ENCODE peak calls at places on chromosomes 13 and 19, in six cellular contexts. N is spleen, Q is tibial nerve, I is left lung, M is cardiac muscle cell, A is psoas muscle. T is an unnamed sample.
A peak's percentile ranks its signal among the peaks of the same experiment; 100 is the strongest.

GRCh38 chr13:49683489-49683888 is 7.8 kb downstream of the EBPL start:
- DNase-seq in M (no peak), A (no peak), I (no peak), N (no peak), Q (no peak), T (no peak)

GRCh38 chr13:110358381-110358780 is 51.3 kb downstream of the COL4A2 start:
- DNase-seq in A (no peak), N (no peak), M (no peak), Q (no peak), I (no peak), T (no peak)

GRCh38 chr19:15296353-15296752 is 36.0 kb downstream of the BRD4 start:
- DNase-seq in M (peak; percentile 91), I (no peak), N (peak; percentile 29), Q (no peak), A (no peak), T (no peak)

GRCh38 chr19:43444531-43445340 is 20.7 kb downstream of the LYPD3 start:
- DNase-seq in A (no peak), I (no peak), M (no peak), Q (no peak), N (peak; percentile 24), T (no peak)

GRCh38 chr19:16168465-16169081 is 4.8 kb downstream of the CIB3 start:
- DNase-seq in M (no peak), N (no peak), Q (no peak), A (no peak), I (no peak), T (no peak)

GRCh38 chr19:19226663-19227062 is 14.9 kb downstream of the NCAN start:
- DNase-seq in I (no peak), Q (no peak), A (no peak), M (no peak), N (no peak), T (no peak)

GRCh38 chr13:26221399-26221720 is 754 bp downstream of the RNF6 start:
- DNase-seq in N (no peak), I (no peak), Q (no peak), M (no peak), A (no peak), T (no peak)

GRCh38 chr13:21676611-21677021 is 5.7 kb downstream of the FGF9 start:
- DNase-seq in I (no peak), M (peak; percentile 62), N (no peak), Q (no peak), A (peak; percentile 24), T (no peak)

GRCh38 chr19:5141278-5141925 is 172.5 kb downstream of the KDM4B start:
- DNase-seq in I (no peak), Q (no peak), M (no peak), N (peak; percentile 69), A (peak; percentile 8), T (no peak)

GRCh38 chr19:35213678-35214632 is 14.6 kb downstream of the FAM187B start:
- DNase-seq in M (no peak), Q (peak; percentile 85), N (peak; percentile 90), A (peak; percentile 37), I (peak; percentile 81), T (no peak)

GRCh38 chr13:58704953-58705352 is 1073.4 kb downstream of the PCDH17 start:
- DNase-seq in M (no peak), N (no peak), A (no peak), Q (no peak), I (no peak), T (no peak)

GRCh38 chr13:33634526-33635111 is 183.3 kb upstream of the RFC3 start:
- DNase-seq in I (no peak), M (no peak), Q (no peak), A (no peak), N (no peak), T (peak; percentile 17)

GRCh38 chr19:16118489-16119033 is 6.9 kb downstream of the RAB8A start:
- DNase-seq in Q (no peak), I (peak; percentile 69), N (peak; percentile 90), M (no peak), A (no peak), T (no peak)

GRCh38 chr19:49801401-49801888 is 11.6 kb downstream of the FUZ start:
- DNase-seq in N (no peak), M (no peak), A (no peak), I (no peak), Q (no peak), T (no peak)

GRCh38 chr19:28633223-28634030 is 579.5 kb downstream of the UQCRFS1 start:
- DNase-seq in M (peak; percentile 44), Q (no peak), A (peak; percentile 41), I (peak; percentile 36), N (no peak), T (peak; percentile 63)

GRCh38 chr13:51858433-51859247 is 3.1 kb upstream of the CCDC70 start:
- DNase-seq in I (no peak), N (no peak), Q (no peak), M (no peak), A (no peak), T (no peak)

GRCh38 chr13:71661921-71662320 is 205.1 kb downstream of the DACH1 start:
- DNase-seq in N (no peak), I (no peak), A (no peak), Q (no peak), M (no peak), T (no peak)

GRCh38 chr13:78265098-78265497 is 338.3 kb downstream of the POU4F1 start:
- DNase-seq in A (no peak), I (no peak), N (no peak), M (no peak), Q (no peak), T (no peak)

GRCh38 chr19:18029617-18030338 is 21.8 kb downstream of the ARRDC2 start:
- DNase-seq in M (no peak), Q (no peak), A (peak; percentile 78), I (no peak), N (no peak), T (no peak)

GRCh38 chr19:27890696-27891095 is 1322.3 kb downstream of the UQCRFS1 start:
- DNase-seq in Q (no peak), A (no peak), N (no peak), I (no peak), M (no peak), T (no peak)

GRCh38 chr13:104286566-104287290 is 1220.5 kb upstream of the SLC10A2 start:
- DNase-seq in Q (no peak), M (no peak), I (no peak), A (no peak), N (no peak), T (no peak)

GRCh38 chr19:35030257-35031071 is at the start of gene SCN1B:
- DNase-seq in M (peak; percentile 75), N (peak; percentile 83), I (no peak), Q (no peak), A (peak; percentile 83), T (peak; percentile 38)

GRCh38 chr19:58059003-58059671 is at the start of gene ZNF135:
- DNase-seq in M (peak; percentile 95), A (peak; percentile 88), Q (peak; percentile 74), N (peak; percentile 89), I (peak; percentile 85), T (peak; percentile 70)

GRCh38 chr19:5032101-5032967 is 63.4 kb downstream of the KDM4B start:
- DNase-seq in I (no peak), N (peak; percentile 74), M (peak; percentile 52), A (no peak), Q (no peak), T (no peak)

GRCh38 chr13:26971990-26972888 is 199.4 kb downstream of the USP12 start:
- DNase-seq in I (no peak), N (peak; percentile 72), M (peak; percentile 51), A (no peak), Q (no peak), T (no peak)

GRCh38 chr13:33279898-33280549 is 5.5 kb downstream of the STARD13 start:
- DNase-seq in A (no peak), I (no peak), Q (no peak), N (no peak), M (no peak), T (no peak)

DNA sequence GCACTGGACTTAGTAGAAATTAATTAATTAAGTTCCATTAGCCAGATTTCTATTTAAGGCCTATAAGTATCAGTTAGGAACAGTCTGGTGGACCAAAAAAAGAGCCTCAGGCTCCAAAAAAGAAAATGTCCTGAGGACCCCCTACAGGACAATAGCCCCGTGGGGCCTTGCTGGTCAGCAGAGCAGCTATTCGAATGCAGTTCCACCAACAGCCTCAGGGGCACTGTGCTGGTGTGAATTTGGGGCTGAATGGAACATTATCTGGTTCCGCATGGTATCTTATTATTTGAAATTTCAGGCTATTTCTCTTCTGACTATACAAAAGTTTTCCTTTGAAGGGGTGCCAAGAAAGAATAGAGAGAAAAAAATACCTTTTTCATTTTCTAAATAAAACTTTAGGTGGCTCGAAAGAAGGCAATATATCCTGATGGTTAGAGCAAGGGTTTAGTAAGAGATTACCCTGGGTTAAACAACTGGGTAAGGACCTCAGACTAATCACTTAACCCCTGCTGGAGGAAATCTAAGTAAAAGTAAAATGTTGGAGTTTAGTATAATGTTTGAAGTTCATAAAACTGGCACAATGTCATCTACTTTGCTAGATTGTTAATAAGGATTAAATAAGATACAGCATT is 147.2 kb downstream of the MIPEP start:
- DNase-seq in M (no peak), A (no peak), N (no peak), I (no peak), Q (no peak), T (peak; percentile 54)
- TF ChIP-seq CTCF in M (peak; percentile 51), A (peak; percentile 15), N (peak; percentile 40), I (no peak), Q (no peak), T (peak; percentile 70)

GRCh38 chr13:89115307-89115706 is 1444.1 kb downstream of the SLITRK5 start:
- DNase-seq in A (no peak), Q (no peak), N (no peak), M (no peak), I (no peak), T (no peak)
- TF ChIP-seq CTCF in A (no peak), Q (no peak), N (no peak), M (no peak), I (no peak), T (peak; percentile 42)

GRCh38 chr13:113243847-113244246 is 34.4 kb downstream of the CUL4A start:
- DNase-seq in I (no peak), M (no peak), Q (no peak), N (no peak), A (no peak), T (no peak)

GRCh38 chr13:113245858-113246791 is 36.7 kb downstream of the CUL4A start:
- DNase-seq in N (no peak), I (peak; percentile 65), A (no peak), M (no peak), Q (no peak), T (no peak)
- TF ChIP-seq CTCF in N (no peak), I (peak; percentile 24), A (peak; percentile 10), M (peak; percentile 36), Q (no peak), T (peak; percentile 52)

DNA sequence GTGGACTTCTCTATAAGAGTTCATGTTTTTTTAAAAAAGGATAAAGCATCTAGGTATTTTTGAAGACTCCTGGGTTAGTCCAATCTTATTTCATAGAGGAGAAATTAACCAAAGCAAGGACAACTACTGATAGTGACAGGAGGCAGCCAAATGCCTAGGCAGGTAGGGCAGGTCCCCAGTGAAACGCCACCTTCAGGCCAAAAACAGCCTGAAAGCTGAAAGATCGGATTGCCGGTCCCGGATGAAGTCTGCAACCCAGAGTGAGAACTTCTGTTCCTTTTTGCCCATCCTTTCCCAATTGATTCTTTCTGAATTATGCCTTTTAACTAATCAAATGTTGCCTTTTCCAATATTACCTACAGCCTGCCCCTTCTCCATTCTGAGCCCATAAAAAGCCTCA is 6.1 kb upstream of the GGACT start:
- DNase-seq in M (peak; percentile 42), I (no peak), Q (no peak), A (no peak), N (no peak), T (no peak)
- TF ChIP-seq CTCF in M (peak; percentile 39), I (no peak), Q (no peak), A (no peak), N (no peak), T (peak; percentile 57)

T was measured in neural crest cell.